ENCODE peak calls at places on chromosomes 3 and 15, in eight cellular contexts. One of them, this sample, is unnamed.

GRCh38 chr3:192514081-192514753 is 213.1 kb downstream of the FGF12 start:
- DNase-seq in neural crest cell: peak
- DNase-seq in CD4-positive, CD25-positive, alpha-beta regulatory T cell: no peak
- DNase-seq in LHCN-M2: no peak
- DNase-seq in astrocyte of the spinal cord: peak
- DNase-seq in MV-4-11: no peak
- DNase-seq in stimulated activated effector memory CD8-positive, alpha-beta T cell treated with anti-CD3 and anti-CD28 coated beads, Interleukin-12 subunit alpha, Interleukin-12 subunit beta, amount 100 ng/mL, for 72 hours: no peak
- DNase-seq in H54: no peak
- DNase-seq in this sample: no peak

GRCh38 chr3:23547905-23548304 is 257.9 kb upstream of the UBE2E1 start:
- DNase-seq in neural crest cell: no peak
- DNase-seq in CD4-positive, CD25-positive, alpha-beta regulatory T cell: no peak
- DNase-seq in LHCN-M2: no peak
- DNase-seq in astrocyte of the spinal cord: no peak
- DNase-seq in MV-4-11: no peak
- DNase-seq in stimulated activated effector memory CD8-positive, alpha-beta T cell treated with anti-CD3 and anti-CD28 coated beads, Interleukin-12 subunit alpha, Interleukin-12 subunit beta, amount 100 ng/mL, for 72 hours: no peak
- DNase-seq in H54: no peak
- DNase-seq in this sample: no peak

GRCh38 chr3:57120040-57120802 is 44.9 kb downstream of the IL17RD start:
- DNase-seq in neural crest cell: no peak
- DNase-seq in CD4-positive, CD25-positive, alpha-beta regulatory T cell: no peak
- DNase-seq in LHCN-M2: peak
- DNase-seq in astrocyte of the spinal cord: no peak
- DNase-seq in MV-4-11: no peak
- DNase-seq in stimulated activated effector memory CD8-positive, alpha-beta T cell treated with anti-CD3 and anti-CD28 coated beads, Interleukin-12 subunit alpha, Interleukin-12 subunit beta, amount 100 ng/mL, for 72 hours: no peak
- DNase-seq in H54: no peak
- DNase-seq in this sample: no peak

GRCh38 chr3:151290673-151291072 is 12.3 kb upstream of the P2RY14 start:
- DNase-seq in neural crest cell: no peak
- DNase-seq in CD4-positive, CD25-positive, alpha-beta regulatory T cell: no peak
- DNase-seq in LHCN-M2: peak
- DNase-seq in astrocyte of the spinal cord: peak
- DNase-seq in MV-4-11: peak
- DNase-seq in stimulated activated effector memory CD8-positive, alpha-beta T cell treated with anti-CD3 and anti-CD28 coated beads, Interleukin-12 subunit alpha, Interleukin-12 subunit beta, amount 100 ng/mL, for 72 hours: no peak
- DNase-seq in H54: peak
- DNase-seq in this sample: no peak

GRCh38 chr3:55467099-55467498 is 20.0 kb downstream of the WNT5A start:
- DNase-seq in neural crest cell: no peak
- DNase-seq in CD4-positive, CD25-positive, alpha-beta regulatory T cell: no peak
- DNase-seq in LHCN-M2: peak
- DNase-seq in astrocyte of the spinal cord: peak
- DNase-seq in MV-4-11: no peak
- DNase-seq in stimulated activated effector memory CD8-positive, alpha-beta T cell treated with anti-CD3 and anti-CD28 coated beads, Interleukin-12 subunit alpha, Interleukin-12 subunit beta, amount 100 ng/mL, for 72 hours: no peak
- DNase-seq in H54: no peak
- DNase-seq in this sample: no peak

GRCh38 chr15:71885390-71885789 is 75.0 kb downstream of the NR2E3 start:
- DNase-seq in neural crest cell: no peak
- DNase-seq in CD4-positive, CD25-positive, alpha-beta regulatory T cell: no peak
- DNase-seq in LHCN-M2: no peak
- DNase-seq in astrocyte of the spinal cord: no peak
- DNase-seq in MV-4-11: no peak
- DNase-seq in stimulated activated effector memory CD8-positive, alpha-beta T cell treated with anti-CD3 and anti-CD28 coated beads, Interleukin-12 subunit alpha, Interleukin-12 subunit beta, amount 100 ng/mL, for 72 hours: no peak
- DNase-seq in H54: no peak
- DNase-seq in this sample: peak

GRCh38 chr3:103906808-103907207 is 1459.9 kb upstream of the ALCAM start:
- DNase-seq in neural crest cell: no peak
- DNase-seq in CD4-positive, CD25-positive, alpha-beta regulatory T cell: no peak
- DNase-seq in LHCN-M2: no peak
- DNase-seq in astrocyte of the spinal cord: no peak
- DNase-seq in MV-4-11: no peak
- DNase-seq in stimulated activated effector memory CD8-positive, alpha-beta T cell treated with anti-CD3 and anti-CD28 coated beads, Interleukin-12 subunit alpha, Interleukin-12 subunit beta, amount 100 ng/mL, for 72 hours: no peak
- DNase-seq in H54: no peak
- DNase-seq in this sample: no peak

GRCh38 chr15:80506494-80506893 is 102.3 kb downstream of the ARNT2 start:
- DNase-seq in neural crest cell: no peak
- DNase-seq in CD4-positive, CD25-positive, alpha-beta regulatory T cell: no peak
- DNase-seq in LHCN-M2: no peak
- DNase-seq in astrocyte of the spinal cord: no peak
- DNase-seq in MV-4-11: no peak
- DNase-seq in stimulated activated effector memory CD8-positive, alpha-beta T cell treated with anti-CD3 and anti-CD28 coated beads, Interleukin-12 subunit alpha, Interleukin-12 subunit beta, amount 100 ng/mL, for 72 hours: no peak
- DNase-seq in H54: no peak
- DNase-seq in this sample: no peak

GRCh38 chr3:194592798-194593752 is 40.1 kb downstream of the TMEM44 start:
- DNase-seq in neural crest cell: no peak
- DNase-seq in CD4-positive, CD25-positive, alpha-beta regulatory T cell: no peak
- DNase-seq in LHCN-M2: peak
- DNase-seq in astrocyte of the spinal cord: peak
- DNase-seq in MV-4-11: peak
- DNase-seq in stimulated activated effector memory CD8-positive, alpha-beta T cell treated with anti-CD3 and anti-CD28 coated beads, Interleukin-12 subunit alpha, Interleukin-12 subunit beta, amount 100 ng/mL, for 72 hours: no peak
- DNase-seq in H54: peak
- DNase-seq in this sample: no peak

GRCh38 chr3:4570840-4571621 is 77.9 kb downstream of the ITPR1 start:
- DNase-seq in neural crest cell: no peak
- DNase-seq in CD4-positive, CD25-positive, alpha-beta regulatory T cell: no peak
- DNase-seq in LHCN-M2: no peak
- DNase-seq in astrocyte of the spinal cord: no peak
- DNase-seq in MV-4-11: peak
- DNase-seq in stimulated activated effector memory CD8-positive, alpha-beta T cell treated with anti-CD3 and anti-CD28 coated beads, Interleukin-12 subunit alpha, Interleukin-12 subunit beta, amount 100 ng/mL, for 72 hours: no peak
- DNase-seq in H54: no peak
- DNase-seq in this sample: peak

GRCh38 chr3:128282392-128283196 is 129.3 kb downstream of the EEFSEC start:
- DNase-seq in neural crest cell: no peak
- DNase-seq in CD4-positive, CD25-positive, alpha-beta regulatory T cell: no peak
- DNase-seq in LHCN-M2: no peak
- DNase-seq in astrocyte of the spinal cord: peak
- DNase-seq in MV-4-11: no peak
- DNase-seq in stimulated activated effector memory CD8-positive, alpha-beta T cell treated with anti-CD3 and anti-CD28 coated beads, Interleukin-12 subunit alpha, Interleukin-12 subunit beta, amount 100 ng/mL, for 72 hours: peak
- DNase-seq in H54: no peak
- DNase-seq in this sample: peak

GRCh38 chr15:96837241-96837970 is 506.9 kb downstream of the NR2F2 start:
- DNase-seq in neural crest cell: no peak
- DNase-seq in CD4-positive, CD25-positive, alpha-beta regulatory T cell: no peak
- DNase-seq in LHCN-M2: no peak
- DNase-seq in astrocyte of the spinal cord: no peak
- DNase-seq in MV-4-11: no peak
- DNase-seq in stimulated activated effector memory CD8-positive, alpha-beta T cell treated with anti-CD3 and anti-CD28 coated beads, Interleukin-12 subunit alpha, Interleukin-12 subunit beta, amount 100 ng/mL, for 72 hours: no peak
- DNase-seq in H54: no peak
- DNase-seq in this sample: no peak

GRCh38 chr3:184467171-184467570 is 87.3 kb downstream of the CHRD start:
- DNase-seq in neural crest cell: no peak
- DNase-seq in CD4-positive, CD25-positive, alpha-beta regulatory T cell: no peak
- DNase-seq in LHCN-M2: peak
- DNase-seq in astrocyte of the spinal cord: no peak
- DNase-seq in MV-4-11: no peak
- DNase-seq in stimulated activated effector memory CD8-positive, alpha-beta T cell treated with anti-CD3 and anti-CD28 coated beads, Interleukin-12 subunit alpha, Interleukin-12 subunit beta, amount 100 ng/mL, for 72 hours: no peak
- DNase-seq in H54: no peak
- DNase-seq in this sample: no peak

GRCh38 chr3:168134931-168135330 is 39.2 kb upstream of the GOLIM4 start:
- DNase-seq in neural crest cell: no peak
- DNase-seq in CD4-positive, CD25-positive, alpha-beta regulatory T cell: no peak
- DNase-seq in LHCN-M2: peak
- DNase-seq in astrocyte of the spinal cord: no peak
- DNase-seq in MV-4-11: no peak
- DNase-seq in stimulated activated effector memory CD8-positive, alpha-beta T cell treated with anti-CD3 and anti-CD28 coated beads, Interleukin-12 subunit alpha, Interleukin-12 subunit beta, amount 100 ng/mL, for 72 hours: no peak
- DNase-seq in H54: no peak
- DNase-seq in this sample: no peak

GRCh38 chr3:48548731-48549705 is 7.6 kb downstream of the PFKFB4 start:
- DNase-seq in neural crest cell: peak
- DNase-seq in CD4-positive, CD25-positive, alpha-beta regulatory T cell: peak
- DNase-seq in LHCN-M2: peak
- DNase-seq in astrocyte of the spinal cord: peak
- DNase-seq in MV-4-11: peak
- DNase-seq in stimulated activated effector memory CD8-positive, alpha-beta T cell treated with anti-CD3 and anti-CD28 coated beads, Interleukin-12 subunit alpha, Interleukin-12 subunit beta, amount 100 ng/mL, for 72 hours: peak
- DNase-seq in H54: peak
- DNase-seq in this sample: peak

GRCh38 chr3:37321863-37322262 is 147.5 kb upstream of the LRRFIP2 start:
- DNase-seq in neural crest cell: no peak
- DNase-seq in CD4-positive, CD25-positive, alpha-beta regulatory T cell: no peak
- DNase-seq in LHCN-M2: no peak
- DNase-seq in astrocyte of the spinal cord: no peak
- DNase-seq in MV-4-11: no peak
- DNase-seq in stimulated activated effector memory CD8-positive, alpha-beta T cell treated with anti-CD3 and anti-CD28 coated beads, Interleukin-12 subunit alpha, Interleukin-12 subunit beta, amount 100 ng/mL, for 72 hours: no peak
- DNase-seq in H54: no peak
- DNase-seq in this sample: no peak

GRCh38 chr3:196569003-196569516 is 600 bp downstream of the FBXO45 start:
- DNase-seq in neural crest cell: peak
- DNase-seq in CD4-positive, CD25-positive, alpha-beta regulatory T cell: peak
- DNase-seq in LHCN-M2: peak
- DNase-seq in astrocyte of the spinal cord: peak
- DNase-seq in MV-4-11: no peak
- DNase-seq in stimulated activated effector memory CD8-positive, alpha-beta T cell treated with anti-CD3 and anti-CD28 coated beads, Interleukin-12 subunit alpha, Interleukin-12 subunit beta, amount 100 ng/mL, for 72 hours: peak
- DNase-seq in H54: peak
- DNase-seq in this sample: peak

GRCh38 chr15:77219846-77220245 is 148.9 kb upstream of the TSPAN3 start:
- DNase-seq in neural crest cell: no peak
- DNase-seq in CD4-positive, CD25-positive, alpha-beta regulatory T cell: no peak
- DNase-seq in LHCN-M2: no peak
- DNase-seq in astrocyte of the spinal cord: no peak
- DNase-seq in MV-4-11: no peak
- DNase-seq in stimulated activated effector memory CD8-positive, alpha-beta T cell treated with anti-CD3 and anti-CD28 coated beads, Interleukin-12 subunit alpha, Interleukin-12 subunit beta, amount 100 ng/mL, for 72 hours: no peak
- DNase-seq in H54: no peak
- DNase-seq in this sample: no peak

This sample was measured in Ammon's horn.